ENCODE peak calls at places on chromosomes 7 and 10, in four cellular contexts. V is PC-9, O is left ventricle myocardium inferior, F is heart right ventricle. D is an unnamed sample. For H3K27me3 and H3K4me1, the result is how much of the 10 kb centered on the place peaks cover.

GRCh38 chr10:11893749-11894278 is 70.7 kb downstream of the PROSER2 start:
- DNase-seq in V (no peak), O (no peak), F (no peak), D (no peak)

GRCh38 chr7:71860572-71860971 is 551.6 kb downstream of the CALN1 start:
- DNase-seq in V (no peak), O (no peak), F (no peak), D (no peak)

GRCh38 chr7:43649755-43650274 is 66.9 kb downstream of the STK17A start:
- DNase-seq in V (peak), O (no peak), F (no peak), D (no peak)

GRCh38 chr7:122886357-122887081 is at the start of gene CADPS2:
- DNase-seq in V (peak), O (peak), F (peak), D (peak)

GRCh38 chr10:27664464-27664863 is 81.2 kb downstream of the MKX start:
- DNase-seq in V (no peak), O (no peak), F (no peak), D (no peak)

GRCh38 chr10:8054498-8055407 is at the start of gene GATA3:
- DNase-seq in V (peak), O (peak), F (peak), D (peak)

GRCh38 chr7:138951953-138952352 is 29.2 kb downstream of the KIAA1549 start:
- DNase-seq in V (peak), O (no peak), F (no peak), D (no peak)

GRCh38 chr7:19538036-19538435 is 170.8 kb downstream of the POLR1F start:
- DNase-seq in V (peak), O (no peak), F (no peak), D (no peak)

GRCh38 chr10:70255329-70256299 is 22.4 kb upstream of the PPA1 start:
- DNase-seq in V (peak), O (no peak), F (no peak), D (peak)

GRCh38 chr10:58393317-58393716 is 8.1 kb downstream of the TFAM start:
- DNase-seq in V (no peak), O (no peak), F (no peak), D (no peak)

GRCh38 chr10:110651044-110651958 is 7.2 kb downstream of the RBM20 start:
- DNase-seq in V (no peak), O (no peak), F (peak), D (peak)

GRCh38 chr7:28280516-28280915 is 99.9 kb upstream of the JAZF1 start:
- DNase-seq in V (no peak), O (no peak), F (no peak), D (no peak)

GRCh38 chr10:21363753-21364104 is 161.8 kb downstream of the SKIDA1 start:
- DNase-seq in V (peak), O (no peak), F (no peak), D (no peak)

GRCh38 chr7:108239501-108240225 is 109.5 kb upstream of the LAMB4 start:
- DNase-seq in V (no peak), O (no peak), F (no peak), D (no peak)

GRCh38 chr10:30231071-30231652 is 117.9 kb downstream of the MTPAP start:
- DNase-seq in V (peak), O (no peak), F (no peak), D (no peak)

GRCh38 chr10:79248341-79248931 is 98.8 kb upstream of the PPIF start:
- DNase-seq in V (no peak), O (peak), F (peak), D (no peak)

GRCh38 chr7:47314728-47315601 is 266.9 kb downstream of the TNS3 start:
- DNase-seq in V (no peak), O (peak), F (peak), D (peak)

DNA sequence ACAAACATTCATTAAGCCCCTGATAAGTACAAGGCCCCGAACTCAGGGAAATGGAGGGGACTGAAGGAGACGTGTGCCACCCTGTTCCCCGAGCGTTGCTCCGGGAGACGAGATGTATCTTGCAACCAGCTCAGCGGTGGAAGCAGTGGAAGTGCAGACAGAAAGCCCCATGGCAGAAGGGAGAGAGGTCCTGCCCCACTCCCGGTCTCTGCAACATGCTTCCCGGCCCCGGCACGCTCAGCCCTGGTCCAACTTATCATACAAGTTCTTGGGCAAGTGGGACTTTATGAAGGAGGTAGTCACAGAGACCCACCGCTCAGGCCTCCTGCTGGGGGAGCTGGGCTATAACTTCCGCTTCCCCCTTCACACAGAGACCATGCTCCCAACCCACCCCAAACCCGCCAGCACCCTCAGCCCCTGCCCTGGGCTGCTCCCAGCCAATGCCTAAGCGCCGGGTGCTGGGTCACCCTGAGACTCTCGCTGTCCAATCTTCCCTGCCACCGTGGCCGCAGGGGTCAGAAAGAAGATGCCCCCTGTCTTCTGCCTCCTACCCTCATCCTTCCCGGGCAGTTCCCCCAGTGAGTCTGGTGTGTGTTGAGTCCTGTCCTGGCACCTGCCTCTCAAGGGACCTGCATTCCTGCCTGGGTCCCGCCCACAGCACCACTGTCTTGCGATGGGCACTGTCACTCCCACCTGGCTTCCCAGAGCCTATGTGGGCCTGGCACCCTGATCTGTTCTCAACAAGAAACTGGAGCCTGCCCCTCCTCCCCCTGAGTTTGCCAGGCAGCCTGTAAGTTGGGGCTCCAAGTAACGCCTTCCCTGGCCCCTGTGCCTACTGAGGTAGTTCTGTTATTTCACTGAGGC is 157.7 kb downstream of the PRKAG2 start:
- DNase-seq in V (no peak), O (no peak), F (no peak), D (no peak)
- H3K27me3 ChIP-seq in V (under half), O (under half), F (under half), D (under half)

DNA sequence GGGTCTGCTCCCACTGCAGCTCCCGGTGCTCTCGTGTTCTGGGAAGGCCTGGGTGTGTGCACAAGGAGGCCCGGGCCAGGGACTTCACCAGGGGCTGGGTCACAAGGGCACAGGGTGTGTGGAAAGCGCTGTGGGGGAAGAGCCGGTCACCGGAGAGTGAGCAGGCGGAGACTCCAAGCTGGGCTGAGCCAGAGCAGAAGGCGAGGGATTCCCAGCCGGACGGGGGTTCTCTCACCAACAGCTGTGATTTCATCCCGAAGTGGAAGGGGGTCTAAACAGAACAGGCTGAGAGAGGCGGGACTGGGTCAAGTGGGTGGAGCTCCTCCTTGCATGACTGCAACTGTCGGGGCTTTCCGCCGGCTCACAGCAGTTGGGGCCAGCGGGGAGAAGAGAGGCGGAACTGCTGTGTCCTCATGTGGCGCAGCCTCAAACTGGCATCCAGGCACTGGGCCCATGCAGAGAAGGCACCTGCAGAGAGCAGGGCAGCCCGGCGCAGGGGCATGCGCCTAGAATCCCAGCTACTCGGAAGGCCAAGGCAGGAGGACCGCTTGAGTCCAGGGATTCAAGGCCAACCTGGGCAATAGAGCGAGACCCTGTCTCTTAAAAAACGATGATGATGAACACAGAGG is 7.6 kb upstream of the ORAI2 start:
- DNase-seq in V (no peak), O (peak), F (peak), D (no peak)
- H3K4me1 ChIP-seq in V (under half), O (under half), F (under half), D (under half)

GRCh38 chr7:523436-524336 is 4.0 kb upstream of the PDGFA start:
- DNase-seq in V (no peak), O (no peak), F (peak), D (no peak)

GRCh38 chr7:522938-523289 is 3.3 kb upstream of the PDGFA start:
- DNase-seq in V (no peak), O (no peak), F (no peak), D (no peak)

GRCh38 chr7:521221-522070 is 1.8 kb upstream of the PDGFA start:
- DNase-seq in V (no peak), O (peak), F (peak), D (no peak)

GRCh38 chr7:520503-521161 is 986 bp upstream of the PDGFA start:
- DNase-seq in V (no peak), O (no peak), F (peak), D (no peak)

GRCh38 chr7:522071-522937 is 2.7 kb upstream of the PDGFA start:
- DNase-seq in V (peak), O (peak), F (peak), D (no peak)
- H3K27me3 ChIP-seq in V (under half), O (half or more), F (under half), D (under half)

DNA sequence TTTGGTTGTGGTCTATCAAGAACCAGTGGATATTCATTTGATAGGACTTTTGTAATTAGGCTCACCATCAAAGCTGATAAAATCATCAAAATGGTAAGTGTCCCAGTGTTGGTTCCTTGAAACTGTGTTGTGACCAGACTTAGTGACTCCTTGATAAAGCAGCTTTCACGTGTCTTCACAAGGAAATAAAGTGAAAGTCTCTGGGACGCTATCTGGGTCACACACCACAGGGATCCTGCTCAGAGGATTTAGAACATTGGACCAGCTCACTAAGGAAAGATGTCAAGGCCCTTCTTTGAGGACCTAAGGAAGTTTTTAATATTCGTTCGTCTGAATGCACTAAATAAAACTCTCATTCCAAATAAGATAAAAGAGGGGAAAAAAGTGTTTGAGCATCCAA is 193.1 kb downstream of the RNLS start:
- DNase-seq in V (no peak), O (no peak), F (no peak), D (no peak)
- H3K4me1 ChIP-seq in V (under half), O (under half), F (under half), D (under half)

DNA sequence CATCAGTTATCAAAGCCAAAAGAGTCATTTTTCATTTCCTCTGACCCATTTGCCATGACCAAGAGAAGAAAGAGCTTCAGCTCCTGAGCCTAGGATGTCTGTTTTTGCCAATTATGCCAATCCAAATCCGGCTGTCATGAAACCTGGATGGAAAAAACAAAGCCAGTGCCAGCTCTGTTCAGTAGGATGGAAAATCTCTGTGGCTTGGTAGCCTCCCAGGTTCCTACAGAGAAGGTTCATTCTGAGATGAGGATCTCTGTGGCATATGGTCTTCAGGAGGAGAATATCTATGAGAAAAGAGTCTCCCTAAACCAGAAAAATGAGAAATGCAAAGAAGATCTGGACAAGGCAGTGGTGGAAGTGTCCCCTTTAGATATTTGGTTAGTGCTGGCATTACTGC is 475.4 kb downstream of the CNTNAP2 start:
- DNase-seq in V (no peak), O (no peak), F (no peak), D (no peak)
- H3K27me3 ChIP-seq in V (under half), O (under half), F (under half), D (under half)

DNA sequence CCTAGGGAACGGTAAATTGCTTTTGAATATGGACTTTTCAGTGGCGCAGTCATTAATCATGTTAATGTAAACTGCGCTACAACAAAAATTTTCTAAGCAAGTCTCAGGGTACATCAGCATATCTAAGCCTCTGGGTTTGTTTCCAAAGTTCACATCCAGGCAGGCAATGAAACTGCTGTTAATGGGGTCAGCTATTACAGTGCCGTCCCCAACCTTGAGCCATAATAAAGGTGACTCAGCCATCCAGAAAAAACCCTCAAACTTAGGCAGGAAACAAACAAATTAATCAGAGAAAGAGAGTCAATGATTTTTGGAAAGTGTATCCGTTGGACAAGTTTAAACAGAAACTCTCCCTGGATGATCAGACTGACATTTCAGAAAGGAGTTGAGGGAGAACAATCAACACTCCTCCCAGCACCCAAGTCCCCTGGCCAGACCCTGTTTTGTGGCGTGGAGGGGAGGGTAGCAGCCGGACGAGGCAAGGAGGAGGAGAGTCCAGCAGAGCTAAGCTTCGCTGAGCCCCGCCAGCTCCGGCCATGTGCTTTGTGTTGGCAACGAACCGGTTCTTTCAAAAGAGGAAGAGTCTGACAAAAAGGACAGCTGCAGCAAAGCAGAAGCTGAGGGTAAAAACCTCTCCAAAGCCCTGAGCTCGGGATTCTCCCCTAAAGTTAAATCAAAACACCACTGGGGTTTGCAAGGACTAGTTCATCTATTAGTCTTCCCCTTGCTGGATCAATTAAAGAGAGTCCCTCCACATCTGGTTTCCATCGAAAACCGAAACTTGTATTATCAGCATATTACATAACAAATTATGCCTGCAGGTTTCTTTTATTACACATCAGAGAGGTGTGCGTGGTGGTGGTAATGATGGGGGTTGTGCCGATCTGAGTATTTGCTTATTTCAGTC is 3.6 kb downstream of the FAM53B start:
- DNase-seq in V (no peak), O (peak), F (peak), D (no peak)
- H3K4me1 ChIP-seq in V (under half), O (half or more), F (half or more), D (under half)

GRCh38 chr10:129621694-129622093 is 154.7 kb downstream of the MGMT start:
- DNase-seq in V (no peak), O (no peak), F (no peak), D (no peak)
- H3K27me3 ChIP-seq in V (under half), O (under half), F (under half), D (under half)

D was measured in SJSA1.